ENCODE peak calls at places on chromosomes 3 and 15, in four cellular contexts. A is sigmoid colon, P is SK-N-SH, M is stomach. X is an unnamed sample.

GRCh38 chr15:65790692-65791334 is 1.3 kb downstream of the DENND4A start:
- DNase-seq in A (no peak), P (peak; percentile 35), M (no peak), X (no peak)

GRCh38 chr3:175511219-175511780 is 652.2 kb downstream of the NAALADL2 start:
- DNase-seq in A (no peak), P (no peak), M (no peak), X (no peak)

GRCh38 chr15:72319360-72319984 is 485 bp downstream of the CELF6 start:
- DNase-seq in A (peak; percentile 68), P (no peak), M (peak; percentile 75), X (peak; percentile 83)

GRCh38 chr3:53938645-53939044 is 47.0 kb upstream of the SELENOK start:
- DNase-seq in A (no peak), P (peak; percentile 55), M (peak; percentile 43), X (no peak)

GRCh38 chr15:60006203-60006782 is 2.2 kb downstream of the FOXB1 start:
- DNase-seq in A (no peak), P (peak; percentile 40), M (no peak), X (no peak)

GRCh38 chr3:142175478-142175877 is 26.1 kb upstream of the TFDP2 start:
- DNase-seq in A (no peak), P (no peak), M (no peak), X (no peak)

GRCh38 chr3:65342084-65342683 is 654.4 kb upstream of the ADAMTS9 start:
- DNase-seq in A (no peak), P (no peak), M (peak; percentile 38), X (no peak)

GRCh38 chr3:31213869-31214486 is 318.7 kb upstream of the STT3B start:
- DNase-seq in A (no peak), P (no peak), M (no peak), X (no peak)

GRCh38 chr3:9876991-9877390 is 3.1 kb downstream of the CIDEC start:
- DNase-seq in A (no peak), P (no peak), M (no peak), X (no peak)

GRCh38 chr3:56453027-56453426 is 15.2 kb downstream of the ERC2 start:
- DNase-seq in A (no peak), P (no peak), M (no peak), X (no peak)

GRCh38 chr3:120680193-120680894 is 1.7 kb downstream of the HGD start:
- DNase-seq in A (no peak), P (no peak), M (no peak), X (no peak)

GRCh38 chr15:74402873-74403589 is 30.7 kb downstream of the SEMA7A start:
- DNase-seq in A (no peak), P (no peak), M (peak; percentile 46), X (no peak)

GRCh38 chr3:177069514-177070329 is 127.6 kb downstream of the TBL1XR1 start:
- DNase-seq in A (no peak), P (no peak), M (no peak), X (no peak)

GRCh38 chr3:97692831-97693230 is 71.7 kb upstream of the ARL6 start:
- DNase-seq in A (no peak), P (no peak), M (no peak), X (no peak)

GRCh38 chr3:30539772-30540171 is 66.6 kb upstream of the TGFBR2 start:
- DNase-seq in A (no peak), P (no peak), M (no peak), X (no peak)

GRCh38 chr3:160395297-160395696 is 3.7 kb downstream of the IFT80 start:
- DNase-seq in A (no peak), P (no peak), M (no peak), X (no peak)

GRCh38 chr15:79031201-79031600 is 59.4 kb downstream of the RASGRF1 start:
- DNase-seq in A (no peak), P (no peak), M (no peak), X (no peak)

GRCh38 chr3:182238141-182238540 is 526.4 kb downstream of the SOX2 start:
- DNase-seq in A (peak; percentile 65), P (no peak), M (no peak), X (no peak)

GRCh38 chr15:59687831-59688230 is 1.3 kb downstream of the BNIP2 start:
- DNase-seq in A (no peak), P (peak; percentile 11), M (no peak), X (no peak)

GRCh38 chr15:64333986-64334385 is 22.0 kb downstream of the CSNK1G1 start:
- DNase-seq in A (no peak), P (no peak), M (no peak), X (no peak)

GRCh38 chr15:45064386-45064785 is 41.4 kb downstream of the SORD start:
- DNase-seq in A (no peak), P (no peak), M (peak; percentile 40), X (no peak)

GRCh38 chr3:120524171-120524923 is 71.8 kb upstream of the NDUFB4 start:
- DNase-seq in A (no peak), P (no peak), M (no peak), X (no peak)

GRCh38 chr3:49248828-49249227 is 28.2 kb downstream of the C3orf62 start:
- DNase-seq in A (peak; percentile 64), P (no peak), M (no peak), X (no peak)

GRCh38 chr3:149898771-149899170 is 71.9 kb downstream of the PFN2 start:
- DNase-seq in A (no peak), P (no peak), M (no peak), X (no peak)

GRCh38 chr15:55290361-55291057 is 896 bp upstream of the RAB27A start:
- DNase-seq in A (peak; percentile 92), P (peak; percentile 91), M (peak; percentile 89), X (peak; percentile 85)
- TF ChIP-seq EP300 in A (no peak), P (no peak), M (no peak), X (no peak)

DNA sequence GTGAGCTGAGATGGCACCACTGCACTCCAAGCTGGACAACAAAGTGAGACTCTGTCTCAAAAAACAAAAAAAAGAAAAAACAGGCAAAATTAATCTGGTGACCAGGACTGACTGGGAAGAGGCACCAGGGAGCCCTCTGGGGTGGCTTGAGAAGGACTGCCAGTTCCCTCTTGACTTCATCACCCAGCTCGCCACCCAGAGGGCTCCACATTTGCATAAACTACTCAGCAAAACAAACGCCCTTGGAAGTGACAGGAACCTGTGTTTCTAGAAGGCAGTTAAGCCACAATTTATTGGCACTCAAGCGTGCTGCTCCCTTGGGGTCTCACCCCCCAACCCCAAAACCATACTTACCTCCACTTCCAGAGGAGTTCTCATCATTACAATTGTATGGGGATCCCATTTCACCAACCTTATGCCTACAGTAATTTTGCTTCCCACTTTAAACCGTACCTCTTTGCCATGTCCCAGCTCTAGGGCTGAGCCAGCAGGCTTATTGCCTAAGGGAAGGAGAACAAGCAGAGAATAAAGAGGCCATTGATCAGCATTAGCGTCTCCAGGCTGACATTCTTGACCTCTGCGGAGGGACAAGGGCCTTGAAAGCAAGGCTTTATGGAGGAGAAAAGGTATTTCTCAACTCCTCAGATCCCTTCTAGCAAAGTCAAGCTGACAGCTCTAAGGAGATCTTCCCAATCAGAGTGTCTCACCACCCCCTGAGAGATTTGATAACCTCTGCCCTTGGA is 357.4 kb downstream of the SHQ1 start:
- DNase-seq in A (no peak), P (no peak), M (no peak), X (no peak)
- H3K4me3 ChIP-seq in A (no peak overlapping the region), P (no peak overlapping the region), M (no peak overlapping the region), X (no peak overlapping the region)

GRCh38 chr15:25178835-25179672 is 224.3 kb downstream of the SNRPN start:
- DNase-seq in A (no peak), P (no peak), M (peak; percentile 13), X (no peak)

GRCh38 chr15:25176616-25176923 is 221.8 kb downstream of the SNRPN start:
- DNase-seq in A (peak; percentile 53), P (peak; percentile 3), M (peak; percentile 17), X (peak; percentile 17)

GRCh38 chr15:25177955-25178801 is 223.4 kb downstream of the SNRPN start:
- DNase-seq in A (peak; percentile 45), P (no peak), M (peak; percentile 22), X (peak; percentile 14)

GRCh38 chr15:25175789-25176615 is 221.2 kb downstream of the SNRPN start:
- DNase-seq in A (no peak), P (peak; percentile 1), M (peak; percentile 22), X (peak; percentile 9)

DNA sequence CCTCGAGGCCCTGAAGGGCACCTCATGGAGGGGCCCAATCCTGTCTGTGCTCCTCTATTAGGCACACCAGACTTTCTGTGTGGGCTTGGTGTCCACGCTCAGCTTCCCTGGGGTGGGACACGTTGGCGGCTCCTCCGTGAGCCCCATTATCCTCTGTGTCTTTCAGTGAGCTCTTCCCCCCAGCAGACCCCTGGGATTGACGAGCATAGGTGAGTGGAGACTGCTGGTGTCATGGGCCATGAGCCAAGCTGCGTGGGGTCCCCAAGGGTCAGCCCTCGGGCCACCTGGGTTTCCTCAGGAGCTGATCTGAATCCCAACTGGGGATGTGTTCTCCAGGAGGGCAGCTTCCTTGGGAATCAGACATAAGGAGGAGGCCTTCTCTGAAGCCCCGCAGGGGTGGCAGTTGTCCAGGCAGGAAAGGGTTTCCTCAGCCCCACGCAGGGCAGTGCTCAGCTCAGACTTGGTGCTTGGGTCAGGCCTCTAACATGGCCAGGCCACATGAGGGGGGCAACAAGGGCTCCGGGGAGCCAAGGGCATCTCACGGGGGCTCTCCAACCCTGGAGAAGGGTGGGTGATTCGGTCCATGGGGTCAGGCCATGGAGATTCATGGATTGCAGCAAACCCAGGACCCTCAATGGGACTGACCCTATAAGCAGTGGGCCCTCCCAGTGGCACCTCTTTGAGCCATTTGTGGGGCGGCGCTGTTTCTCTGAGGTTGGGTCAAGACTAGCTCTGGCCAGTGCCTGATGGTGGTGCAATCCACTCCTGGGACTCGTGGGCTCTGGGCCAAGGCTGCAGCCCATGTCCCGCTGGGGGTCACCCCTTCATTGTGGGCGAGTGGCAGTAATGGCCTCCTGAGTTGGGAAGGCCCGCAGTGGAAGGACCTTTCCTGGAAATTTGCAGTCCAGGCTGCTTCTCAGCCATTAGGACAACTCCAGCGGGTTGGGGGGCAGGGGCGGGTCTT is 222.5 kb downstream of the SNRPN start:
- DNase-seq in A (peak; percentile 58), P (peak; percentile 3), M (peak; percentile 17), X (peak; percentile 6)
- H3K9me3 ChIP-seq in A (peaks cover 15% of the 10 kb centered on the region), P (no peaks in the 10 kb centered on the region), M (peaks cover 96% of the 10 kb centered on the region), X (peaks cover 2% of the 10 kb centered on the region)

GRCh38 chr3:46897829-46898320 is 20.4 kb downstream of the PTH1R start:
- DNase-seq in A (no peak), P (no peak), M (no peak), X (no peak)

GRCh38 chr3:46900007-46900292 is 22.4 kb downstream of the PTH1R start:
- DNase-seq in A (no peak), P (peak; percentile 79), M (no peak), X (no peak)

GRCh38 chr3:46897031-46897430 is 19.5 kb downstream of the PTH1R start:
- DNase-seq in A (no peak), P (no peak), M (no peak), X (peak; percentile 7)

GRCh38 chr3:46899151-46900006 is 21.9 kb downstream of the PTH1R start:
- DNase-seq in A (no peak), P (no peak), M (no peak), X (peak; percentile 26)

DNA sequence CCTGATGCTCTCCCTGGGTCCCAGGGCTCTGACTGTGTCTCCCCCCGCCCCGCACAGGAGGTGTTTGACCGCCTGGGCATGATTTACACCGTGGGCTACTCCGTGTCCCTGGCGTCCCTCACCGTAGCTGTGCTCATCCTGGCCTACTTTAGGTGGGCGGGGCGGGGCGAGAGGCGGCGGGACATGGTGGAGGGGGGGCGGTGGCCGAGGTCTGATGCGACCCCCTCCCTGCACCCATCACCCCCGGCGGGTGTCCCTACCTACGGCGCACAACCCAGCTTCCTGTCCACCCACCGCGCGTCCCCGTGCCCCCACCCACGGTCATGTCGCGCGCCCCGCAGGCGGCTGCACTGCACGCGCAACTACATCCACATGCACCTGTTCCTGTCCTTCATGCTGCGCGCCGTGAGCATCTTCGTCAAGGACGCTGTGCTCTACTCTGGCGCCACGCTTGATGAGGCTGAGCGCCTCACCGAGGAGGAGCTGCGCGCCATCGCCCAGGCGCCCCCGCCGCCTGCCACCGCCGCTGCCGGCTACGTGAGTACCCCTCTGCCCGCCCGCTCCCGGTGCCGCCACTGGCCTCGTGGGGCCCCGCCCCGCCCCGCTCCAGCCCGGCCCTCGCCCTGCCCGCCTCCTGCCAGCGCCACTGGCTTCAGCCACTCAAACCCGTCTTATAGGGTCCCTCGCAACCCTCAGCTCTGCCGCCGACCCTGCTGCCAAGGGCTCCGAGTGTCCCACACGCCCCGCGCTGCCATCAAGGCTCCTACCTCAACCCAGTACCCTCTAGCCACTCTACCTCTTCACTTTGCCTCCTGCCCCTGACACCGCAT is 21.0 kb downstream of the PTH1R start:
- DNase-seq in A (no peak), P (no peak), M (no peak), X (no peak)
- TF ChIP-seq EP300 in A (no peak), P (no peak), M (no peak), X (no peak)

X was measured in ovary.